ENCODE peak calls at places on chromosome 22, in four cellular contexts. J, Q, D and O are unnamed samples.

GRCh38 chr22:19974233-19974861 is 32.7 kb upstream of the TXNRD2 start:
- DNase-seq in J (peak), Q (no peak), D (no peak), O (no peak)

GRCh38 chr22:19446603-19447387 is 716 bp downstream of the C22orf39 start:
- DNase-seq in J (peak), Q (no peak), D (no peak), O (no peak)

GRCh38 chr22:48940988-48941902 is 886.4 kb downstream of the BRD1 start:
- DNase-seq in J (no peak), Q (no peak), D (no peak), O (peak)

GRCh38 chr22:40922484-40923303 is 28.5 kb upstream of the RBX1 start:
- DNase-seq in J (peak), Q (no peak), D (no peak), O (peak)

GRCh38 chr22:48665286-48666010 is 1162.2 kb downstream of the BRD1 start:
- DNase-seq in J (no peak), Q (no peak), D (peak), O (no peak)

GRCh38 chr22:29509298-29509697 is 29.3 kb downstream of the NEFH start:
- DNase-seq in J (no peak), Q (no peak), D (no peak), O (no peak)

GRCh38 chr22:43419371-43420080 is 7.7 kb downstream of the MPPED1 start:
- DNase-seq in J (no peak), Q (no peak), D (peak), O (no peak)

GRCh38 chr22:32564170-32565001 is 89.8 kb downstream of the FBXO7 start:
- DNase-seq in J (no peak), Q (peak), D (no peak), O (no peak)

GRCh38 chr22:20788627-20789344 is 14.9 kb downstream of the SERPIND1 start:
- DNase-seq in J (no peak), Q (no peak), D (no peak), O (no peak)

GRCh38 chr22:38443675-38444521 is 11.1 kb downstream of the KCNJ4 start:
- DNase-seq in J (no peak), Q (no peak), D (no peak), O (no peak)

GRCh38 chr22:36823177-36823839 is 6.5 kb upstream of the PVALB start:
- DNase-seq in J (no peak), Q (no peak), D (no peak), O (no peak)

GRCh38 chr22:42560381-42560780 is 6.6 kb downstream of the SERHL2 start:
- DNase-seq in J (no peak), Q (no peak), D (no peak), O (no peak)

GRCh38 chr22:21669026-21669425 is 3.2 kb downstream of the PPIL2 start:
- DNase-seq in J (no peak), Q (no peak), D (no peak), O (no peak)

GRCh38 chr22:19801340-19802000 is 40.9 kb downstream of the TBX1 start:
- DNase-seq in J (no peak), Q (no peak), D (peak), O (no peak)

GRCh38 chr22:36352775-36353507 is 34.8 kb downstream of the MYH9 start:
- DNase-seq in J (no peak), Q (peak), D (no peak), O (no peak)

GRCh38 chr22:27086728-27087450 is 429.5 kb downstream of the MIAT start:
- DNase-seq in J (no peak), Q (no peak), D (peak), O (no peak)

GRCh38 chr22:27086080-27086479 is 428.7 kb downstream of the MIAT start:
- DNase-seq in J (no peak), Q (no peak), D (no peak), O (no peak)

GRCh38 chr22:27088026-27088425 is 430.6 kb downstream of the MIAT start:
- DNase-seq in J (no peak), Q (no peak), D (no peak), O (no peak)

GRCh38 chr22:27080191-27080590 is 422.8 kb downstream of the MIAT start:
- DNase-seq in J (no peak), Q (no peak), D (no peak), O (no peak)

DNA sequence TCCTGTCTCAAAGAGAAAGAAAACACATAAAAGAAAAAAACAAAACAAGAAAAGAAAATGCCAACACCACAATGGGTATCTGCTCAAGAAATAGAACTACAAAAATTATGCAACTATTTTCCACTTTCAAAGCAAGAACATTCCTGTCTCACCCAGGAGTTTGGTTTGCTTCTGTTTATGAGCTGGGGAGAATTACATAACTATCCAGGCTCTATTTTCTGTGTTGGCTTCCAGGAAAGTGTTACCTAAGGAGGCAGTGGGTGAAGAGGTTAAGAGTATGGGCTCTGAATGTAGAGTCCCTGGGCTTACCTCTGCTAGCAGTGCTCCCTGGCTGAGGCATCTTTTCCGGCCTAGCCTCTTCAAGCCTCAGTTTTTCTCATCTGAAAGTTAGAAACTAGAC is 426.7 kb downstream of the MIAT start:
- DNase-seq in J (no peak), Q (no peak), D (no peak), O (no peak)
- TF ChIP-seq POLR2A in J (no peak), Q (no peak), D (no peak), O (no peak)

GRCh38 chr22:50727678-50728522 is 10.1 kb upstream of the ACR start:
- DNase-seq in J (no peak), Q (no peak), D (no peak), O (no peak)

GRCh38 chr22:50728523-50728931 is 9.5 kb upstream of the ACR start:
- DNase-seq in J (no peak), Q (peak), D (no peak), O (no peak)

GRCh38 chr22:50730941-50731661 is 6.9 kb upstream of the ACR start:
- DNase-seq in J (no peak), Q (peak), D (peak), O (peak)

GRCh38 chr22:50730013-50730891 is 7.8 kb upstream of the ACR start:
- DNase-seq in J (no peak), Q (peak), D (peak), O (peak)

DNA sequence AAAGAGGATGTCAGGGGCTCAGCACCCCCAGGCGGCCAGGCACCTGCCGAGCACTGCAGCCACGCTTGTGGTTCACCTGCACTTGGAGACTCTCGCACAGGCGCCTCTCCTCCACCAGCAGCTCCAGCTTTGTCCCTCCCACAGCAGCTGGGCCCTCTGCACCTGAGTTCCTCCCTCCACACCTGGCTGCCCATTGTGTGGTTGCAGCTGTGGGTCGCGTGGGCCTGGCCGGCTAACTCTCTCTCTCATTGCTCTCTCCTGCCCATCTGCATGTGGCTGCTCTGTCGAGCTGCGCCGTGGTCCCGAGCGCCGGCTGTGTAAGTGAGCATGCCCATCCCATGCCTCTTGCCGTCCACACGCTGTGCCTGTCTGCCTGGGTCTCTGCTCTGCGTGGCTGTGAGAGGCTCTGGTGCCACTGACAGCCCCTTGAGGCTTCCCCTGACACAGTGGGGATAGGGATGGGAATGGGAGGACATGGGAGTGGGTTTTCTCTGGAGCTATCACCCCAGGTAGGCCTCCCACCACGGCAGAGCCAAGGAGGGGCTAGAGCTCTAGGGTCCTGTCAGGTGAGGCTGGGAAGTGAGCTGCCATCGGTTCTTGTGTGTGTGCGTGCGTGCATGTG is 8.5 kb upstream of the ACR start:
- DNase-seq in J (no peak), Q (peak), D (no peak), O (no peak)
- TF ChIP-seq CTCF in J (no peak), Q (no peak), D (no peak), O (no peak)

GRCh38 chr22:46612341-46612903 is 7.8 kb upstream of the GRAMD4 start:
- DNase-seq in J (no peak), Q (no peak), D (no peak), O (no peak)

GRCh38 chr22:46612904-46613605 is 7.1 kb upstream of the GRAMD4 start:
- DNase-seq in J (no peak), Q (no peak), D (peak), O (no peak)

GRCh38 chr22:46613606-46613997 is 6.6 kb upstream of the GRAMD4 start:
- DNase-seq in J (no peak), Q (no peak), D (no peak), O (no peak)

GRCh38 chr22:46611189-46611588 is 9.0 kb upstream of the GRAMD4 start:
- DNase-seq in J (no peak), Q (no peak), D (no peak), O (no peak)

GRCh38 chr22:46614070-46614931 is 5.9 kb upstream of the GRAMD4 start:
- DNase-seq in J (no peak), Q (no peak), D (peak), O (no peak)
- H3K4me3 ChIP-seq in J (no peak), Q (no peak), D (peak), O (no peak)

GRCh38 chr22:23256138-23256932 is 76.0 kb downstream of the BCR start:
- DNase-seq in J (no peak), Q (no peak), D (no peak), O (no peak)
- TF ChIP-seq POLR2A in J (no peak), Q (no peak), D (no peak), O (no peak)